ENCODE peak calls at places on chromosomes 1 and 21, in six cellular contexts. G is fibroblast of lung, C is small intestine, H is A549, A is pancreas, V is thoracic aorta. J is an unnamed sample.

GRCh38 chr1:210321552-210321951 is 7.2 kb upstream of the HHAT start:
- DNase-seq in G (no peak), C (no peak), H (no peak), A (no peak), V (no peak), J (no peak)

GRCh38 chr21:14567557-14568279 is 21.6 kb upstream of the SAMSN1 start:
- DNase-seq in G (no peak), C (no peak), H (no peak), A (no peak), V (no peak), J (no peak)

GRCh38 chr1:94823116-94823515 is 3.0 kb downstream of the SLC44A3 start:
- DNase-seq in G (no peak), C (peak; percentile 38), H (no peak), A (no peak), V (no peak), J (no peak)

GRCh38 chr1:3021801-3022401 is 634 bp downstream of the ACTRT2 start:
- DNase-seq in G (no peak), C (no peak), H (no peak), A (no peak), V (no peak), J (no peak)

GRCh38 chr1:52296345-52296744 is 69.7 kb downstream of the CC2D1B start:
- DNase-seq in G (peak; percentile 55), C (peak; percentile 68), H (peak; percentile 46), A (no peak), V (no peak), J (no peak)

GRCh38 chr1:53702287-53702805 is 36.6 kb downstream of the GLIS1 start:
- DNase-seq in G (no peak), C (no peak), H (no peak), A (no peak), V (no peak), J (no peak)

GRCh38 chr1:20538760-20539551 is 13.4 kb upstream of the FAM43B start:
- DNase-seq in G (no peak), C (no peak), H (peak; percentile 13), A (no peak), V (no peak), J (no peak)

GRCh38 chr1:199102239-199102638 is 463.4 kb downstream of the PTPRC start:
- DNase-seq in G (no peak), C (no peak), H (no peak), A (no peak), V (no peak), J (no peak)

GRCh38 chr1:98053471-98054366 is 132.9 kb upstream of the DPYD start:
- DNase-seq in G (peak; percentile 80), C (peak; percentile 55), H (peak; percentile 59), A (peak; percentile 39), V (no peak), J (no peak)

GRCh38 chr1:200435200-200435780 is 25.5 kb upstream of the ZNF281 start:
- DNase-seq in G (peak; percentile 36), C (no peak), H (no peak), A (no peak), V (no peak), J (no peak)

GRCh38 chr21:14686466-14687276 is 140.6 kb upstream of the SAMSN1 start:
- DNase-seq in G (peak; percentile 9), C (peak; percentile 40), H (no peak), A (no peak), V (no peak), J (no peak)

GRCh38 chr1:168671782-168672181 is 57.2 kb downstream of the DPT start:
- DNase-seq in G (no peak), C (no peak), H (no peak), A (no peak), V (no peak), J (no peak)

GRCh38 chr1:150472606-150473200 is 14.5 kb upstream of the TARS2 start:
- DNase-seq in G (no peak), C (no peak), H (no peak), A (no peak), V (no peak), J (no peak)

GRCh38 chr1:16451868-16452528 is 11.5 kb downstream of the NECAP2 start:
- DNase-seq in G (no peak), C (no peak), H (no peak), A (no peak), V (no peak), J (no peak)

DNA sequence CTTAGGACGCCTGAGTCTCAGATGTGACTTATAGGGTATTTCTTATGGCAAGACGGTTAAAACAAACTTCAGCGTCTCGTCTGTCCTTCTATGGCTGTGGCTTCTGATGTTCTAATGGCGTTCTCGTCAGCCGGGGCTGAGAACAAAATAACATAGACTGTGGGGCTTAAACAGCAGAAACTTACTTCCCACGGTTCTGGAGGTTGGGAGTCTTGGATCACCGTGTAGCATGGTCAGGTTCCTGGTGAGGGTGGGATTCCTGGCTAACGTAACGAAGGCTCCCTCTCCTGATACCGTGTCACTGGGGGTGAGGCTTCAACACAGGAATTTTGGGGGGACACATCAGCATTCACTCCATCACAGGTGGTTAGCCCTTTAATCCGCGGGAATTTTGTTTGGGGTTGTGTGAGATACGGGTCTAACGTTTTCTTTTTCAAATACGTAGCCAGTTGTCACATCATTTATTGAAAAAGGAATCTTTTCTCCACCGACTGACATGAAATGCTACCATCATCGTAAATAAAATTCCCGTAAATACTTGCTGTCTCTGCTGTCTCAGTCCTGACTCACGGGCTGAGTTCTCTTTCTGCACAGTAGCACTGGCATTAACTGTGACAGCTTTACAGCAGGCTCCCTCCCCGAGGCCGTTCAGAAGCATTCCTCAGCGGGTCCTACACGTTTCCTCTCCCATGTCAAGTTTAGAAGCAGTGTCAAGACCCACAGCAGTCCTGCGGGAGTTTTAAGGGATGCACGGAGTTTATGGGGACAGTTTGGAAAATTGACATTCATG is 8.1 kb upstream of the POFUT2 start:
- DNase-seq in G (peak; percentile 84), C (no peak), H (no peak), A (no peak), V (no peak), J (no peak)
- H3K4me1 ChIP-seq in G (peaks cover 42% of the 10 kb centered on the region), C (peaks cover 5% of the 10 kb centered on the region), H (peaks cover 15% of the 10 kb centered on the region), A (peaks cover 6% of the 10 kb centered on the region), V (peaks cover 32% of the 10 kb centered on the region), J (peaks cover 44% of the 10 kb centered on the region)

DNA sequence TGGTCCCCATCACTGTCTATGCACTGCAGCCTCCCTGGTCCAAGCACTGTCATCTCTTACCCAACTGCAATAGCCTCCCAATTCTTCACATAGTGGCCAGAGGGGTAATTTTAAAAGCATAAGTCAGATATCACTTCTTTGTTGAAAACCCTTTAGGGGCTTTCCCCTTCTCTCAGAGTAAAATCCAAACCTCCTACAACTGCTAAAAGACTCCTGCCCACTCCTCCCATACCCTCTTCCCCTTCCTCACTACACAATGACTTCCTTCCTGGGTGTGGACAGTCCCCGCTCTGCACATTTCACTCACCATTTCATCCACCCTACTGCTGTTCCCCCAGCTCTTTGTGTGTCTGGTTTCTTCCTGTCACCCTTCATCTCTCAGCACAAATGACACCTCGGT is 8.3 kb downstream of the MCOLN2 start:
- DNase-seq in G (no peak), C (no peak), H (no peak), A (no peak), V (no peak), J (no peak)
- H3K4me1 ChIP-seq in G (no peaks in the 10 kb centered on the region), C (no peaks in the 10 kb centered on the region), H (no peaks in the 10 kb centered on the region), A (no peaks in the 10 kb centered on the region), V (no peaks in the 10 kb centered on the region), J (no peaks in the 10 kb centered on the region)

GRCh38 chr1:194865367-194865766 is 1679.0 kb upstream of the B3GALT2 start:
- DNase-seq in G (no peak), C (no peak), H (no peak), A (no peak), V (no peak), J (no peak)

GRCh38 chr1:194866153-194866552 is 1679.7 kb upstream of the B3GALT2 start:
- DNase-seq in G (no peak), C (no peak), H (no peak), A (no peak), V (no peak), J (no peak)

GRCh38 chr1:194857413-194857812 is 1671.0 kb upstream of the B3GALT2 start:
- DNase-seq in G (no peak), C (no peak), H (no peak), A (no peak), V (no peak), J (no peak)

GRCh38 chr1:194860248-194861201 is 1674.1 kb upstream of the B3GALT2 start:
- DNase-seq in G (no peak), C (no peak), H (no peak), A (no peak), V (no peak), J (no peak)

DNA sequence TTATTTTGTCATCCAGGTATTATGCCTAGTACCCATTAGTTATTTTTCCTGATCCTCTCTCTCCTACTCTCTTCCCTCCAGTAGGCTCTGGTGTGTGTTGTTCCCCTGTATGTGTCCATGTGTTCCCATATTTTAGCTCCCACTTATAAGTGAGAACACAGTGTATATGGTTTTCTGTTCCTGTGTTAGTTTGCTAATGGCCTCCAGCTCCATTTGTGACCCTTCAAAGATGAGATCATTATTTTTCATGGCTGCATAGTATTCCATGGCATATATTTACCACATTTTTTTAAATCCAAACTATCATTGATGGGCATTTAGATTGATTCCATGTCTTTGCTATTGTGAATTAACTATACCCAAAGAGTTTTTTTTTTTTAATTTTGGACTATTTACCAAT is 1675.7 kb upstream of the B3GALT2 start:
- DNase-seq in G (no peak), C (no peak), H (no peak), A (no peak), V (no peak), J (no peak)
- H3K4me1 ChIP-seq in G (no peaks in the 10 kb centered on the region), C (no peaks in the 10 kb centered on the region), H (no peaks in the 10 kb centered on the region), A (no peaks in the 10 kb centered on the region), V (no peaks in the 10 kb centered on the region), J (no peaks in the 10 kb centered on the region)

GRCh38 chr1:44409741-44410140 is 4.7 kb downstream of the RNF220 start:
- DNase-seq in G (no peak), C (no peak), H (no peak), A (no peak), V (no peak), J (no peak)

GRCh38 chr1:44407430-44408180 is 2.5 kb downstream of the RNF220 start:
- DNase-seq in G (no peak), C (no peak), H (no peak), A (no peak), V (no peak), J (no peak)

GRCh38 chr1:44406761-44407429 is 1.8 kb downstream of the RNF220 start:
- DNase-seq in G (no peak), C (no peak), H (no peak), A (no peak), V (no peak), J (no peak)

GRCh38 chr1:44409019-44409602 is 4.1 kb downstream of the RNF220 start:
- DNase-seq in G (no peak), C (no peak), H (no peak), A (no peak), V (no peak), J (no peak)

DNA sequence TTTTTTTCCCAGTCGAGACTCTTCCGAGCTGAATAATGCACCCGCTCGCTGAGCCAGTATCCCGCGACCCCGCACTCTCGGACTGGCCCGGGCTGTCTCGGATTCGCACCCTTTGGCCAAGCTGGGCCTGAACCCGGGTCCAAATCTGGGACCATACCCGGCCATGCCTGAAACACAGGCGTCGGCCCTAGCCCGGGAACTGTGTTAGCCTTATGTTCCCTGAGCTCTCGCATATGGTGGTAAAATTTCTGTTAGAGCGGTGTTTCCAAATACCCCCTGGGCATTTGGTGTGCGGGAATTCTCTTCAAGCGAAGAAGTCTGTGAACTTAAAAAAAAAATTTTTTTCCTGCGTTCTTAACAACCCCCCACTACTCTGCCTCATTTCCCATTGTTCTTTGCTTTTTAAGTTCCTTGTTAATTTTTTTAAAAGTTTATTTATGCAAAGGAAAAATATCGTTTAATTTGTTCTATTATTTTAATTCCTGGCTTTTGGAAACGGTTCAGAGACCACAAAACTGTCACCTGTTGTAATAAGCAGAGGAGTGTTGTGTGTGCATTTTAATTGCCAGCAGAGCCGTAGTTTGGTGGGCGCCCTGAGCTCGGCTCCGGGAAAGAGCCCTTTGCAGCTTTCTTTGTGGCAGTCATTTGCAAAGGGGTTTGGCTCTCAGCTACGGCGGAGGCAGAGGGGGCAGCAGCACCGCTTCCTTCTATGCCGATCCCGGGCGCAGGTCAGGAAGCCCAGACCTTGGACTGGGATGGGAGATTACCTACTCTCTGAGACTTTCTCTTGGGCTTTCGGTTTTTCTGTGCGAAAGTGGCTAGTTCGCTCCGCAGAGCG is 3.3 kb downstream of the RNF220 start:
- DNase-seq in G (peak; percentile 18), C (peak; percentile 58), H (no peak), A (no peak), V (no peak), J (no peak)
- H3K4me1 ChIP-seq in G (no peaks in the 10 kb centered on the region), C (peaks cover 2% of the 10 kb centered on the region), H (peaks cover 7% of the 10 kb centered on the region), A (peaks cover 8% of the 10 kb centered on the region), V (peaks cover 22% of the 10 kb centered on the region), J (peaks cover 26% of the 10 kb centered on the region)

J was measured in esophagus squamous epithelium.